ENCODE peak calls at places on chromosome 9, in six cellular contexts. W, C, P, Y, H and V are unnamed samples.

GRCh38 chr9:79644048-79644447 is 72.3 kb downstream of the TLE4 start:
- DNase-seq in Y (no peak), W (no peak), P (no peak), H (no peak), C (no peak), V (no peak)

GRCh38 chr9:134725605-134725940 is 84.0 kb downstream of the COL5A1 start:
- DNase-seq in W (peak), Y (no peak), H (no peak), C (no peak), P (peak), V (no peak)

GRCh38 chr9:112489876-112490661 is 3.4 kb downstream of the KIAA1958 start:
- DNase-seq in Y (no peak), W (no peak), C (no peak), P (no peak), H (no peak), V (no peak)

GRCh38 chr9:37026936-37027581 is 7.0 kb downstream of the PAX5 start:
- DNase-seq in H (no peak), Y (peak), C (no peak), W (no peak), P (no peak), V (peak)

GRCh38 chr9:132560604-132561304 is 21.7 kb upstream of the BARHL1 start:
- DNase-seq in Y (no peak), P (no peak), C (no peak), H (no peak), W (no peak), V (no peak)

GRCh38 chr9:109499631-109500120 is 1.6 kb upstream of the PTPN3 start:
- DNase-seq in W (no peak), H (peak), C (peak), Y (peak), P (peak), V (peak)

GRCh38 chr9:6616976-6617375 is 28.6 kb downstream of the GLDC start:
- DNase-seq in C (no peak), P (no peak), H (no peak), W (no peak), Y (no peak), V (no peak)

GRCh38 chr9:113929634-113930092 is 53.6 kb downstream of the ZNF618 start:
- DNase-seq in H (no peak), W (peak), Y (no peak), P (no peak), C (no peak), V (no peak)

GRCh38 chr9:72384710-72385475 is 19.9 kb upstream of the ZFAND5 start:
- DNase-seq in C (no peak), W (peak), P (peak), Y (no peak), H (no peak), V (no peak)

GRCh38 chr9:35220659-35221338 is 59.0 kb downstream of the UNC13B start:
- DNase-seq in Y (no peak), W (no peak), H (no peak), C (no peak), P (no peak), V (no peak)

GRCh38 chr9:93450817-93451761 is at the start of gene FAM120A:
- DNase-seq in H (peak), P (peak), Y (peak), W (peak), C (peak), V (peak)

GRCh38 chr9:133910855-133911514 is 81.1 kb downstream of the VAV2 start:
- DNase-seq in H (no peak), W (no peak), P (no peak), Y (no peak), C (no peak), V (no peak)

GRCh38 chr9:124392855-124393460 is 22.3 kb downstream of the PSMB7 start:
- DNase-seq in W (peak), Y (no peak), C (no peak), P (peak), H (peak), V (peak)

GRCh38 chr9:77956555-77956954 is 75.1 kb downstream of the GNAQ start:
- DNase-seq in H (no peak), C (no peak), P (no peak), Y (no peak), W (no peak), V (no peak)

GRCh38 chr9:37503736-37504135 is 18.0 kb downstream of the POLR1E start:
- DNase-seq in Y (no peak), P (peak), H (no peak), C (no peak), W (peak), V (no peak)

GRCh38 chr9:78358329-78359051 is 61.6 kb downstream of the PSAT1 start:
- DNase-seq in C (no peak), W (no peak), Y (no peak), H (no peak), P (no peak), V (no peak)

GRCh38 chr9:129237195-129237611 is 59.1 kb upstream of the IER5L start:
- DNase-seq in H (no peak), Y (no peak), W (peak), C (no peak), P (peak), V (no peak)

GRCh38 chr9:69602768-69603167 is 69.4 kb downstream of the APBA1 start:
- DNase-seq in W (no peak), C (no peak), P (no peak), Y (no peak), H (no peak), V (no peak)

GRCh38 chr9:71781391-71781790 is 13.1 kb upstream of the CEMIP2 start:
- DNase-seq in C (no peak), W (no peak), H (no peak), Y (no peak), P (no peak), V (no peak)

GRCh38 chr9:98485706-98486105 is 223.0 kb downstream of the GABBR2 start:
- DNase-seq in Y (no peak), C (no peak), H (no peak), P (no peak), W (no peak), V (no peak)

GRCh38 chr9:95857122-95857521 is 18.4 kb upstream of the ERCC6L2 start:
- DNase-seq in P (peak), Y (no peak), W (peak), C (no peak), H (no peak), V (no peak)

GRCh38 chr9:98370976-98371315 is 115.5 kb upstream of the TBC1D2 start:
- DNase-seq in Y (no peak), P (no peak), H (no peak), W (no peak), C (no peak), V (no peak)

GRCh38 chr9:90872835-90873294 is 71.2 kb downstream of the SYK start:
- DNase-seq in H (no peak), C (no peak), W (no peak), P (no peak), Y (no peak), V (no peak)

GRCh38 chr9:98150164-98150563 is 31.1 kb upstream of the TRIM14 start:
- DNase-seq in C (no peak), P (no peak), Y (no peak), W (no peak), H (no peak), V (no peak)

GRCh38 chr9:76873821-76874220 is 32.1 kb downstream of the PRUNE2 start:
- DNase-seq in Y (no peak), P (no peak), W (no peak), C (no peak), H (no peak), V (no peak)

GRCh38 chr9:77284616-77285015 is 107.3 kb downstream of the VPS13A start:
- DNase-seq in C (no peak), P (no peak), H (no peak), W (no peak), Y (no peak), V (no peak)

GRCh38 chr9:130433168-130433946 is 11.4 kb upstream of the ASS1 start:
- DNase-seq in W (peak), C (peak), Y (peak), H (peak), P (peak), V (peak)
- H3K14ac ChIP-seq in W (no peak), C (peak), Y (no peak), H (no peak), P (no peak), V (peak)

DNA sequence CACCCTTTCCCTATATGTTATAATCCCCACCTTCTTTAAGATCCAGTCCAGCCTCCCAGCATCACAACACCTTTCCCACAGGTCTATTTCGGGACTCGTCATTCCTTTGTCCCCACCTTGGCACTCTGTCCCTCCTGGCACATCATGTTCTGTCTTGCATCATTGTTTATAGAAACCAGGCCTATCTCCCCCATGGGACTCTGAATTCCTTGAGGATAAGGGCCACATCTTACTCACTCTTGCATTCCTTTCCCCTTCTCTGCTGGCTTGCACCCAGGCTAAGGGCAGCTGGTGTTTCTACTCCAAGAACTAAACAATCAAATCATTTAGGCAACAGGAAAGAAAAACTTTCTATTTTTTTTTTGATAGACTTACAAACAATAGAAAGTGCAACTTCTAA is 205.7 kb downstream of the AGTPBP1 start:
- DNase-seq in W (peak), Y (no peak), C (no peak), H (peak), P (peak), V (no peak)
- H4K91ac ChIP-seq in W (no peak), Y (no peak), C (no peak), H (no peak), P (no peak), V (no peak)

DNA sequence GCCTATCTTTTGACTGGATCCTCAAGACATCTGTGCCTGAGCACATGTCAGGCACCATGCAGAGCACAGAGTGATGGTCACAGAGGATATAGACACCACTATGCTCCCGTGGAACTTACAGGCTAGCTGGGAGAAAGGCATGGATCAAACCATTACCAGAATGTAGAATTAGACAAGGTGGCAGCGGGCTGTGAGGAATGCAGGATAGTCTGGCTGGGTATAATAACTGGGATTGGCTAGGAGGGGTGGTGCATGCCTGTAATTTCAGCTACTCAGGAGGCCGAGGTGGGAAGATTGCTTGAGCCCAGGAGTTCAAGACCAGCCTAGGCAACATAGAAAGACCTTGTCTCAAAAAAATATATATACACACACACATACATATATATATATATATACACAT is 50.3 kb downstream of the ASS1 start:
- DNase-seq in W (no peak), P (no peak), H (no peak), Y (no peak), C (no peak), V (no peak)
- H2BK5ac ChIP-seq in W (no peak), P (no peak), H (no peak), Y (no peak), C (no peak), V (no peak)

DNA sequence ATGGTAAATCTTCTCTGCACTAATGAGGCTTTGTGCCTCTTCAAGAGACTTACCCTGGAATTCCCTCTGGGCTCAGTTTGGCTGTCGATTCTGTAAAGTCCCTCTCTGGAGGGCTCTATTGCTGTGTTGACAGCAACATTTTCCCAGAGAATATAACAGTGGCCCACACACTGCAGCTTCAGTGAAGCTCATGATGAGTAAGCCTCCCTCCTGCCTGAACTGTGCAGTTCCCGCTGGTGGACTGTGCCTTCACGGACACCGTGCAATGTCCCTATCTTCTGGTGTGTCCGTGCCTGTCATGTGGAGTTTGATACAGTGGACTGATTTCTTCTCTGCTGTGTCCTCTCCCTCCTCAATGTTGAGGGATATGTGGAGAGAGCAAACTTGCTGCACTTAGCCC is 109.0 kb downstream of the NTRK2 start:
- DNase-seq in C (no peak), H (no peak), P (no peak), W (no peak), Y (no peak), V (no peak)
- H3K14ac ChIP-seq in C (no peak), H (no peak), P (no peak), W (no peak), Y (no peak), V (no peak)

DNA sequence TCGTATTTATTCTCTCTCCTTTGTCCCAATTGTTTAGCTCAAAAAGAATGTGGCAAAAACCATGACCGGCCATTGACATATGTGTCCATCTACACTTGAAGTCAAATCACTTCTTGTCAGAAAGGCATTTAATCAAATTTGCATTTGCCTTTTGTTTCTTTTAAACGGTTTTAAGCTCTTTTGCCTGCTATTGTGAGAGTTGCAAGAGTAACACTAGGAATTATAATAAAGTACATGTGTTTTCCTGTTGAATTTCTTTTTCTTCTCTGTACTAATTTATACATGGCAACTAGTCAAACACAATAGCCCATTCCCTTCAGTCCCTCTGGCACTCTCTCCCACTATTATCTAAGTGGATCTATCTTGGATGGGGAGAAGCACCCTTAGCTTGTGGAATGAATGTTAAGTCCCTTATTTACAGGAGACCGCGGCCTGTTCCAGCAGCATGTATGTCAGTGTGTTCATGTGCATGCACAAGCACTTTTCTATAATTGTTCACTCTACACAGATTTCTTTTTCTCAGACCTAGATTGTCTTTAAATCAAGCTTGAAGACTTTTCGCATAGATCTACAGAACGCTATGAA is 3.3 kb downstream of the ADAMTSL1 start:
- DNase-seq in C (no peak), H (no peak), Y (no peak), W (no peak), P (no peak), V (no peak)
- H4K91ac ChIP-seq in C (no peak), H (no peak), Y (no peak), W (no peak), P (no peak), V (no peak)

DNA sequence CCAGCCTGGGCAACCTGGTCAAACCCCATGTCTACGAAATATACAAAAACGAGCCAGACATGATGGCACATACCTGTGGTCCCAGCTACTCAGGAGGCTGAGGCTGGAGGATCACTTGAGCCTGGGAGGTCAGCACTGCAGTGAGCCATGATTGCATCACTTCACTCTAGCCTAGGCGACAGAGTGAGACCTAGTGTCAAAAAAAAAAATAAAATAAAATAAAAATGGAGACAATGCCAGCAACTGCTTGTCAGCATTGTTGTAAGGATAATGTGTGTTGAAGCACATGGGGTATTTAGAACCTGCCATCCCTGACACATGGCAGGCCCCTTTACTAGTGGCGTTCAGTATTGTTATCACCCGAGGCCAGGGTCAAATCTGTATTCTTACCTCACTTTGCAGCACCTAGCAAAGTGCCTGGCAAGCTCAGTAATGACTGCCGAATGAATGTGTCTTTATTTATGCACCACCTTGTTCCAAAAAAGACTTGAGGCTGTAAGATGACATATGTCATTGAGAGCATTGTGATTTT is 32.4 kb upstream of the CRB2 start:
- DNase-seq in H (no peak), C (no peak), W (no peak), P (no peak), Y (no peak), V (no peak)
- H2BK5ac ChIP-seq in H (no peak), C (no peak), W (no peak), P (no peak), Y (no peak), V (no peak)

GRCh38 chr9:83406901-83407300 is 131.3 kb downstream of the FRMD3 start:
- DNase-seq in Y (no peak), C (no peak), P (no peak), W (no peak), H (no peak), V (no peak)

GRCh38 chr9:83401328-83401895 is 136.8 kb downstream of the FRMD3 start:
- DNase-seq in Y (no peak), P (no peak), W (no peak), C (no peak), H (no peak), V (no peak)

GRCh38 chr9:83410701-83411100 is 127.5 kb downstream of the FRMD3 start:
- DNase-seq in P (no peak), W (no peak), C (no peak), Y (no peak), H (no peak), V (no peak)

GRCh38 chr9:83403864-83404263 is 134.3 kb downstream of the FRMD3 start:
- DNase-seq in W (no peak), C (peak), P (no peak), Y (no peak), H (peak), V (no peak)

DNA sequence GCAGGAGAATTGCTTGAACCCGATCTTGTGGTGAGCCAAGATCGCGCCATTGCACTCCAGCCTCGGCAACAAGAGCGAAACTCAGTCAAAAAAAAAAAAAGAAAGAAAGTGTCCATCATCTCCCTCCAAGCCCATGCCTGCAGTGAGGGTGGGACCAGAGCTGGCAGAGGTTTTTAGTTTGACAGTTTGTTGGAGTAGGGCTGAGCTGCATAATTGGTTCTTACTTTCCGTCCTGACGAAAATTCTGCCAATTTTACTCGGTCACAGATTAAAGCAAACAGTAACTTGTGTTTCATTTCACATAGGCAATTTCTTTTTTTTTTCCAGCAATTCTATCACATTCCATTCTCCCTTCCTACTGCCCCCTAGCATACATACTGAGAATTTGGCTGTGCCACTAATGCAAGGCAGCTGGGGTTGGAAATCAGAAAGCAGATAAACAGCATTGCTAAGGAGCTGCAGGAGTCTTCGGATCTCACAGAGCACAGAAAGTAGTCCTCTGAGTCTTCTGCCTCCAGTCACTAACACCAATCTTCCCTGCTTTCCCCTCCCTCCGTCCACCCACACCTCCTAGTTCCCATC is 132.4 kb downstream of the FRMD3 start:
- DNase-seq in H (no peak), C (no peak), Y (no peak), P (no peak), W (no peak), V (no peak)
- H3K14ac ChIP-seq in H (no peak), C (no peak), Y (no peak), P (no peak), W (no peak), V (no peak)

GRCh38 chr9:126435626-126436025 is 109.0 kb downstream of the MVB12B start:
- DNase-seq in Y (no peak), W (no peak), P (no peak), H (no peak), C (no peak), V (no peak)
- H4K91ac ChIP-seq in Y (no peak), W (no peak), P (no peak), H (no peak), C (no peak), V (no peak)